ENCODE peak calls at places on chromosomes 3 and 15, in four cellular contexts. E is sigmoid colon, Z is neural progenitor cell, F is psoas muscle. B is an unnamed sample. For H3K4me1, the result is how much of the 10 kb centered on the place peaks cover.

GRCh38 chr3:30843950-30844349 is 50.5 kb downstream of the GADL1 start:
- DNase-seq in E (no peak), Z (no peak), F (no peak), B (no peak)

GRCh38 chr15:77034620-77035467 is 36.1 kb downstream of the TSPAN3 start:
- DNase-seq in E (peak), Z (peak), F (peak), B (no peak)

GRCh38 chr3:195921334-195921771 is 13.0 kb upstream of the TNK2 start:
- DNase-seq in E (peak), Z (no peak), F (no peak), B (no peak)

GRCh38 chr3:61985020-61985419 is 388.3 kb downstream of the FEZF2 start:
- DNase-seq in E (no peak), Z (no peak), F (no peak), B (no peak)

GRCh38 chr3:178900244-178900643 is 171.4 kb downstream of the ZMAT3 start:
- DNase-seq in E (no peak), Z (no peak), F (no peak), B (no peak)

GRCh38 chr3:177447938-177448337 is 250.7 kb upstream of the TBL1XR1 start:
- DNase-seq in E (peak), Z (no peak), F (no peak), B (peak)

GRCh38 chr3:160376681-160377080 is 22.3 kb downstream of the IFT80 start:
- DNase-seq in E (no peak), Z (no peak), F (no peak), B (no peak)

GRCh38 chr15:58793862-58794261 is 22.8 kb downstream of the MINDY2 start:
- DNase-seq in E (no peak), Z (no peak), F (no peak), B (no peak)

GRCh38 chr15:80871801-80872327 is 92.7 kb downstream of the CEMIP start:
- DNase-seq in E (no peak), Z (peak), F (no peak), B (no peak)

GRCh38 chr3:159852821-159853505 is 135.7 kb upstream of the IL12A start:
- DNase-seq in E (peak), Z (peak), F (peak), B (no peak)

GRCh38 chr15:84684092-84684491 is 26.1 kb upstream of the NMB start:
- DNase-seq in E (no peak), Z (no peak), F (no peak), B (no peak)

GRCh38 chr3:129379582-129380358 is 48.7 kb downstream of the EFCAB12 start:
- DNase-seq in E (no peak), Z (no peak), F (no peak), B (no peak)

GRCh38 chr3:100097919-100098896 is 16.1 kb downstream of the FILIP1L start:
- DNase-seq in E (no peak), Z (no peak), F (no peak), B (no peak)

GRCh38 chr3:189395825-189396224 is 224.1 kb downstream of the TPRG1 start:
- DNase-seq in E (no peak), Z (no peak), F (no peak), B (no peak)

GRCh38 chr3:106341090-106341489 is 472.3 kb upstream of the CBLB start:
- DNase-seq in E (peak), Z (no peak), F (peak), B (no peak)

GRCh38 chr3:37480003-37480402 is 305.6 kb upstream of the LRRFIP2 start:
- DNase-seq in E (peak), Z (no peak), F (no peak), B (no peak)

GRCh38 chr3:65930650-65931049 is 108.1 kb downstream of the MAGI1 start:
- DNase-seq in E (no peak), Z (no peak), F (no peak), B (no peak)

GRCh38 chr15:39456582-39457330 is 124.1 kb upstream of the THBS1 start:
- DNase-seq in E (no peak), Z (no peak), F (no peak), B (no peak)

GRCh38 chr3:166608132-166608531 is 770.9 kb upstream of the BCHE start:
- DNase-seq in E (no peak), Z (no peak), F (no peak), B (no peak)

GRCh38 chr15:45777781-45778180 is 143.0 kb downstream of the SQOR start:
- DNase-seq in E (no peak), Z (no peak), F (no peak), B (no peak)

GRCh38 chr3:161781381-161781780 is 284.8 kb downstream of the OTOL1 start:
- DNase-seq in E (no peak), Z (no peak), F (no peak), B (no peak)

GRCh38 chr15:51935466-51936118 is 36.0 kb downstream of the LEO1 start:
- DNase-seq in E (no peak), Z (no peak), F (no peak), B (no peak)

GRCh38 chr3:52891164-52891563 is 6.2 kb downstream of the STIMATE start:
- DNase-seq in E (no peak), Z (no peak), F (no peak), B (no peak)

GRCh38 chr3:169390310-169390731 is 273.2 kb downstream of the MECOM start:
- DNase-seq in E (no peak), Z (no peak), F (no peak), B (no peak)

GRCh38 chr3:160482796-160483195 is 33.2 kb upstream of the TRIM59 start:
- DNase-seq in E (no peak), Z (no peak), F (no peak), B (no peak)

GRCh38 chr3:95277614-95278013 is 1214.8 kb downstream of the NSUN3 start:
- DNase-seq in E (no peak), Z (no peak), F (no peak), B (no peak)

GRCh38 chr15:66153549-66154415 is 99.8 kb downstream of the MEGF11 start:
- DNase-seq in E (no peak), Z (no peak), F (no peak), B (no peak)

GRCh38 chr3:94303897-94304296 is 241.0 kb downstream of the NSUN3 start:
- DNase-seq in E (no peak), Z (peak), F (no peak), B (no peak)

GRCh38 chr3:32961189-32961715 is 9.8 kb downstream of the CCR4 start:
- DNase-seq in E (no peak), Z (no peak), F (no peak), B (no peak)

GRCh38 chr15:67146875-67147381 is 81.5 kb downstream of the SMAD3 start:
- DNase-seq in E (peak), Z (peak), F (peak), B (no peak)

GRCh38 chr3:64238971-64239667 is 13.9 kb upstream of the PRICKLE2 start:
- DNase-seq in E (peak), Z (peak), F (peak), B (no peak)

GRCh38 chr15:68470981-68471380 is 39.0 kb upstream of the ITGA11 start:
- DNase-seq in E (no peak), Z (no peak), F (no peak), B (no peak)

GRCh38 chr15:74120426-74120825 is 10.0 kb upstream of the ISLR2 start:
- DNase-seq in E (no peak), Z (no peak), F (peak), B (no peak)

GRCh38 chr3:141360888-141361598 is 7.3 kb upstream of the ZBTB38 start:
- DNase-seq in E (no peak), Z (peak), F (no peak), B (peak)

GRCh38 chr3:129449279-129450115 is 9.5 kb downstream of the IFT122 start:
- DNase-seq in E (no peak), Z (peak), F (no peak), B (no peak)

GRCh38 chr15:77778802-77779201 is 146.1 kb upstream of the LINGO1 start:
- DNase-seq in E (no peak), Z (no peak), F (no peak), B (no peak)

GRCh38 chr3:148528024-148528423 is 169.7 kb upstream of the AGTR1 start:
- DNase-seq in E (no peak), Z (no peak), F (no peak), B (no peak)

GRCh38 chr3:19046440-19046839 is 101.9 kb upstream of the KCNH8 start:
- DNase-seq in E (no peak), Z (no peak), F (no peak), B (no peak)

GRCh38 chr3:127134887-127135240 is 58.1 kb upstream of the PRR23E start:
- DNase-seq in E (no peak), Z (no peak), F (no peak), B (no peak)

GRCh38 chr3:127136024-127136600 is 56.8 kb upstream of the PRR23E start:
- DNase-seq in E (peak), Z (no peak), F (no peak), B (no peak)

GRCh38 chr3:127136706-127137105 is 56.2 kb upstream of the PRR23E start:
- DNase-seq in E (peak), Z (no peak), F (no peak), B (no peak)

GRCh38 chr3:127134466-127134865 is 58.5 kb upstream of the PRR23E start:
- DNase-seq in E (no peak), Z (no peak), F (no peak), B (no peak)

DNA sequence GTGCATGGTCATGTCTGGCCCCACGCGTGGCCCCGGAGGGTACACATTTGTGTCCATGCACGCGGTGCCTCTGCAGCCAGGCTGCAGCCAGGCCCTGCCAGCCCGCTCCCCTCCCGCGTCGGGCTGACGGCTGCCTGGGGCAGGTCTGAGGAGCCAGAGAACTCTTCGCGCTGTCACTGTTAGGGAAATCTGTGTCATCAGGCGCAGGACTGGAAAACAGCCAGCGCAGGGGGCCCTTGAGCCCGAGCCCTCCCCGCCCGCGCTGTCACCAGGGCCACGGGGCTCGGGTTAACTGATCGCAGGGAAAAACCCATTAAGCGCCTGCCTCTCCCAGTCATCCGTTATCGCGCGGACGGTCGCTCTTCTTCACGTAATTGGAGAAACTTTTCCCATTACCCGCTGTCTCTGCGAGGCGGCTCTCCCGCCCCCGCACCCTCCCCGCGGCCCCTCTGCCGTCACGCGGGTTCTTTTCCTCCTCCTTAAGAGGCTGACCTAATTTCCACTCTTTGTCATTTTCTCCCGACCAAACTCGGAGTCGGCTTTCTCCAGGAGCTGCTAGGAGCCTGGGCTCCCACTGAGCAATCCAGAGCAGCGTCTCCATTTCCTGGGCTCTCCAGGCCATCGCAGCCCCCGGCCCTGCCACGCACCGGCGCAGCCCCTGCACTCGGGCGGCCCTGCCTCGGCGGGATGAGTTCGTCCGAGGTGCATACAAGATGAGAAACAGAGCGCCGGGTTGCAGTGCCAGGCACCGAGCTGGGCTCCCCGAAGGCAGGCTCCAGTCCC is 57.5 kb upstream of the PRR23E start:
- DNase-seq in E (no peak), Z (peak), F (peak), B (no peak)
- H3K4me1 ChIP-seq in E (under half), Z (under half), F (under half), B (under half)

GRCh38 chr3:9934235-9934621 is 594 bp downstream of the CRELD1 start:
- DNase-seq in E (no peak), Z (peak), F (no peak), B (no peak)
- TF ChIP-seq CTCF in E (peak), Z (peak), F (no peak), B (no peak)

GRCh38 chr3:184563569-184563925 is 2.0 kb downstream of the EPHB3 start:
- DNase-seq in E (no peak), Z (no peak), F (no peak), B (no peak)

GRCh38 chr3:184561329-184562145 is at the start of gene EPHB3:
- DNase-seq in E (peak), Z (peak), F (peak), B (peak)

GRCh38 chr3:184562146-184562861 is 719 bp downstream of the EPHB3 start:
- DNase-seq in E (no peak), Z (peak), F (no peak), B (no peak)

GRCh38 chr3:184563941-184564684 is 2.5 kb downstream of the EPHB3 start:
- DNase-seq in E (no peak), Z (no peak), F (no peak), B (no peak)

GRCh38 chr3:184562875-184563568 is 1.4 kb downstream of the EPHB3 start:
- DNase-seq in E (no peak), Z (peak), F (no peak), B (no peak)
- H3K4me1 ChIP-seq in E (half or more), Z (half or more), F (under half), B (under half)

DNA sequence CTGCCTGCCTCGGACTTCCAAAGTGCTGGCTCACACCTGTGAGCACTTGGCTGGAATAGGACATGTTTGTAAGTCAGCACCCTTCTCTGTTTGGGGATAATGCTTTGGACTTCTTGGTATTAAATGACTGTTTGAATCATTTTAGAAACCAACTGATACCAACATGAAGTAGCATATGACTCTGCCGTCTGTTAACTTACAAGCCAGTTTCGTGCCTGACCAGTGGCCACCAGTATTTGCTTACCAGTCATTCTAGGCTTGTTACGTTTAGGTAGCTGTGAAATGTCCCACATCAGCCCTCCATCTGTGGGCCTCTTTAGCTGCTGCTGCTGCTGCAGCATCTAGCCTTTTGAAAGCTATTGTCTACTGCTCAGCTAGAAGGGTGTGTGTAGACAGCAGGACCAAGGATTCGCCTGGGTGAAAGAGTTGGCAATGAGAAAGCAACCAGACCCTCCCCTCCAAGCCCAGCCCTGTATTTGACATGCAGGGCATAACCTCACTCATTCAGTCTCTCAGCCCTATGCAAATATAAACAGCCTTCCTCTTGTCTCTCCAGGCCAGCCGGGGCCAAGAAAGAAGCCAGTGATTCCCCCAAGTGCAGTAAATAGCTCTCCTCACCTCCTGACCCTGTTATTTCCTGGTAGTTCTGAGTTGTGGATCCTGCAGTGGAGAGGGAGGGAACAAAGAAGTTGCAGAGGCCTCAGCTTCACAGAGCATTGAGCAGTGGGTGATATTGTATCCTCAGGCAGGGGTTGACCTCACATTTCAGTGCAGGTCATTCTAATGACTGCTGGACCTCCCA is 51.0 kb downstream of the NKIRAS1 start:
- DNase-seq in E (no peak), Z (peak), F (no peak), B (no peak)
- TF ChIP-seq CTCF in E (no peak), Z (no peak), F (no peak), B (no peak)